ENCODE peak calls at places on chromosomes 16 and 17, in four cellular contexts. W is substantia nigra, N is RWPE2, C is RWPE1. G is an unnamed sample.

GRCh38 chr17:77644981-77645380 is 313.5 kb upstream of the TNRC6C start:
- DNase-seq in W (no peak), N (no peak), C (no peak), G (no peak)

GRCh38 chr17:32536736-32537646 is 50.2 kb downstream of the CDK5R1 start:
- DNase-seq in W (no peak), N (no peak), C (no peak), G (no peak)

GRCh38 chr16:68935008-68935407 is 91.7 kb downstream of the TANGO6 start:
- DNase-seq in W (no peak), N (no peak), C (no peak), G (no peak)

GRCh38 chr17:30236807-30237206 is 1.3 kb upstream of the SLC6A4 start:
- DNase-seq in W (peak), N (no peak), C (peak), G (no peak)

GRCh38 chr17:78697846-78698343 is 84.2 kb downstream of the CYTH1 start:
- DNase-seq in W (no peak), N (no peak), C (no peak), G (no peak)

GRCh38 chr17:2028234-2028614 is 1.7 kb upstream of the DPH1 start:
- DNase-seq in W (no peak), N (no peak), C (no peak), G (no peak)

GRCh38 chr17:57080708-57081107 is 4.3 kb upstream of the AKAP1 start:
- DNase-seq in W (no peak), N (no peak), C (no peak), G (no peak)

GRCh38 chr17:78675316-78675616 is 98.1 kb upstream of the DNAH17 start:
- DNase-seq in W (no peak), N (no peak), C (no peak), G (no peak)

GRCh38 chr16:77894054-77894632 is 105.8 kb downstream of the VAT1L start:
- DNase-seq in W (no peak), N (no peak), C (no peak), G (no peak)

GRCh38 chr16:30621765-30622164 is 11.6 kb upstream of the ZNF689 start:
- DNase-seq in W (no peak), N (no peak), C (no peak), G (no peak)

GRCh38 chr16:30619643-30620042 is 9.5 kb upstream of the ZNF689 start:
- DNase-seq in W (no peak), N (no peak), C (no peak), G (no peak)

GRCh38 chr16:30623558-30624283 is 13.5 kb upstream of the ZNF689 start:
- DNase-seq in W (no peak), N (no peak), C (no peak), G (no peak)

GRCh38 chr16:30619207-30619606 is 9.0 kb upstream of the ZNF689 start:
- DNase-seq in W (no peak), N (no peak), C (no peak), G (no peak)

DNA sequence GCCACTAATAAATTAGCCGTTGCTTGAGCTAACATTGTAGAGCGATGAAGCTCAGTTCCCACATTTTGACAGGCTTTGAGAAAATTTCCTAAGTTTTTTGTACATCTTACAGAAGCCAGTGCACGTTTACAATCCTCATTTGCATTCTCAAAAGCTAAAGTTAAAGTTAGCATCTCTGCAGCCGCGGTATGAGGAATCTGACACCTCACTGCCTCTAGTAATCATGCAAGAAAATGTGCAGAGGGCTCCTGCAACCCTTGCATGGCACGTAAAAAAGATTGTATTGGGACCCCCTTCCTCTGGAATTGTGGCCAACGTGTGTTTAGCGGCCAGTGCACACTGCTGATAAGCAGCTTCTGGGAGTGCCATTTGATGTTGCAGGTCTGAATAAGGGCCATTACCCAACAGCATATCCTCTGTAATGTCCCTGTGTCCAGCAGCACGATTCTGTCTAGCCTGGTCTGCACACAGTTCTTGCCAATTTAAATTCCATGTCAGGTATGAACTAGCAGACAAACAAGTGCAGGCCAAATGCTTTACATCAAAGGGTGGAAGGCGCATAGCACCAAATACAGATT is 12.4 kb upstream of the ZNF689 start:
- DNase-seq in W (no peak), N (no peak), C (no peak), G (no peak)
- H3K27ac ChIP-seq in W (no peak), N (peak), C (peak), G (no peak)

DNA sequence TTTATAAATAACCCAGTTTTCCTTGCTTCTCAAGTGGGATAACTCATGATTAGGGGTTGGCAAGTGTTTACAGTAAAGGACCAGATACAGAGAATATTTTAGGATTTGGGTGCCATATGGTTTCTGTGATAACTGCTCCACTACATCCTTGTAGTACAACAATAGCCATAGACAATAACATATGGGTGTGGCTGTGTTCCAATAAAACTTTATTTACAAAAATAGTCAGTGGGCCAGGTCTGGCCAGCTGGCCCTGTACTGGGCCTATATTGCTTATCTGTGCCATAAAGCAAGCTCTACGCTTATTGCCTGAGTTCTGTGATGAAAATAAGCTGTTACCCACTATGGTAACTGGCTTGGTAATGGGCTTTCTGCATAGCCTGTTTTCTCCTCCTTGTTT is 386.5 kb upstream of the RBFOX1 start:
- DNase-seq in W (no peak), N (no peak), C (no peak), G (no peak)
- H3K27ac ChIP-seq in W (no peak), N (no peak), C (no peak), G (no peak)

GRCh38 chr17:17243163-17243562 is 6.2 kb upstream of the FLCN start:
- DNase-seq in W (no peak), N (no peak), C (no peak), G (no peak)
- H3K27ac ChIP-seq in W (no peak), N (no peak), C (no peak), G (no peak)

GRCh38 chr17:55442462-55442861 is 20.8 kb upstream of the MMD start:
- DNase-seq in W (no peak), N (no peak), C (no peak), G (no peak)

GRCh38 chr17:55446581-55447205 is 25.1 kb upstream of the MMD start:
- DNase-seq in W (no peak), N (no peak), C (no peak), G (no peak)

GRCh38 chr17:55443904-55444303 is 22.3 kb upstream of the MMD start:
- DNase-seq in W (no peak), N (no peak), C (no peak), G (no peak)

GRCh38 chr17:55442953-55443683 is 21.5 kb upstream of the MMD start:
- DNase-seq in W (no peak), N (no peak), C (no peak), G (no peak)

DNA sequence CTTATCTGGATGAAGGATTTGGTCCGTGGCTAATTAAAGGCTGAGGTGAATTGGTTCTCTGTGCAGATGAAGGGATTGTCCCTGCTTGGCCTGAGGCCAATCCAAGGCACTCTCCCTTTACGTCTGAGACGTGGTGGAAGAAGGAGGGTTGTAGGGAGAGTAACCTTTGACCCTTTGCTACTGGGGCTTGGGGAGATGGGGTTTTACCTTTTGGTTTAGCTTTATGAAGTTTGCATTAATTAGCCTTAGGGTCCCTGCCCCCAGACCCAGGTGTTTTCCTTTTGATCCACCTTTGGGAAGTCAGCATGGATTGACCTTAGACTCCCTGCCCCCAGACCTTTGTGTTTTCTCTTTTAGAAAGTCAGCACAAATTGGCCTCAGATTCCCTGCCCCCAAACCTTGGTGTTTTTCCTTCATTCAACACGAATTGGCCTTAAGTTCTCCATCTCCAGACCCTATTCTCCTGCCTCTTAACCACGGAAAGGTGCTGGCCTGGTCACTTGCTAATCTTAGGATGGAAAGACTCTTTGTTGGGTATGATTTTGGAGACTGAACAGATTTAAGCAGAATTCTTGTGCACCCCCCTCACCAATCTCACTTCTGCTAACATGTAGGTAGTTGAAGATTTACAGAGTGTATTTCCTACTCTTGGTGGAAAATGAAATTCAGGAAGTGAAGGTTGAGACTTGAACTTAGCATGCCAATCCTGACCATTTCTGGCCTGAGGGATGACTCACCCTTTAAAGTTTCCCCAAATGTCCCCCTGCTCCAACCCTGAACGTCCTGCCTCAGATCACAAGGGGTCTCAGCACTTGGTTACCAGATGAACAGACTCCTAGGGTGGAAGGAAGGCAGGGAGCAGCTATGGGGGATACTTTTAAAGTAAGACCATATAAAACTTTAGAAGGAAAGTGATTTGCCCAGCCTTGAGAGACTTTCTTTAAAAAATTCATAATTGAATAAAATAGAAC is 23.1 kb upstream of the MMD start:
- DNase-seq in W (no peak), N (no peak), C (no peak), G (no peak)
- H3K27ac ChIP-seq in W (no peak), N (no peak), C (no peak), G (no peak)

G was measured in caudate nucleus.